ENCODE peak calls at places on chromosomes 16 and 17, in nine cellular contexts. V, P, I, C, T, A, E, D and H are unnamed samples.

GRCh38 chr17:58377661-58378060 is 25.7 kb upstream of the SUPT4H1 start:
- DNase-seq in P (no peak), C (no peak), V (no peak), D (peak), A (no peak), I (no peak), E (no peak), T (no peak), H (no peak)

GRCh38 chr17:18039535-18040286 is 503 bp downstream of the GID4 start:
- DNase-seq in T (no peak), E (no peak), D (peak), A (peak), I (no peak), C (no peak), P (peak), V (peak), H (no peak)

GRCh38 chr16:50864386-50864785 is 122.5 kb downstream of the CYLD start:
- DNase-seq in T (no peak), I (no peak), A (no peak), D (no peak), P (no peak), C (no peak), V (no peak), E (no peak), H (no peak)

GRCh38 chr16:21223787-21224186 is 9.7 kb upstream of the ANKS4B start:
- DNase-seq in E (no peak), D (no peak), I (no peak), P (no peak), T (no peak), C (no peak), V (no peak), A (no peak), H (no peak)

GRCh38 chr17:45296003-45296832 is 20.6 kb downstream of the MAP3K14 start:
- DNase-seq in E (no peak), A (peak), P (no peak), I (no peak), T (no peak), D (no peak), C (no peak), V (peak), H (no peak)

GRCh38 chr17:58310511-58311428 is 17.8 kb downstream of the TSPOAP1 start:
- DNase-seq in P (no peak), T (no peak), E (no peak), C (no peak), I (no peak), V (no peak), A (no peak), D (no peak), H (no peak)

GRCh38 chr17:38606646-38607611 is 1.2 kb upstream of the SRCIN1 start:
- DNase-seq in T (no peak), I (peak), C (no peak), A (no peak), E (peak), P (no peak), D (no peak), V (no peak), H (no peak)

GRCh38 chr17:49587366-49588073 is 11.8 kb downstream of the NXPH3 start:
- DNase-seq in V (no peak), T (no peak), D (no peak), C (no peak), I (no peak), E (no peak), A (no peak), P (no peak), H (no peak)

GRCh38 chr16:51268237-51268636 is 117.2 kb upstream of the SALL1 start:
- DNase-seq in I (peak), A (no peak), V (no peak), C (no peak), P (no peak), D (no peak), T (no peak), E (peak), H (no peak)

GRCh38 chr17:40284085-40284713 is 3.5 kb upstream of the CDC6 start:
- DNase-seq in C (no peak), D (peak), E (no peak), T (no peak), A (peak), P (no peak), V (peak), I (no peak), H (no peak)